ENCODE peak calls at places on chromosomes 5 and 9, in nine cellular contexts. One of them, this sample, is unnamed.

GRCh38 chr5:150412319-150413175 is at the start of gene CD74:
- DNase-seq in fibroblast of pulmonary artery: peak; percentile 23
- DNase-seq in iPS-NIHi11: peak; percentile 82
- DNase-seq in stimulated activated CD4-positive, alpha-beta T cell treated with anti-CD3 and anti-CD28 coated beads, Interleukin-1b, Interleukin-23, amount 100 ng/mL, for 48 hours: peak; percentile 91
- DNase-seq in MG63: no peak
- DNase-seq in non-pigmented ciliary epithelial cell: no peak
- DNase-seq in T-cell: peak; percentile 95
- DNase-seq in H54: no peak
- DNase-seq in right cardiac atrium: peak; percentile 94
- DNase-seq in this sample: peak; percentile 89

GRCh38 chr5:149957855-149958254 is 2.7 kb upstream of the SLC26A2 start:
- DNase-seq in MG63: no peak
- DNase-seq in fibroblast of pulmonary artery: no peak
- DNase-seq in iPS-NIHi11: no peak
- DNase-seq in T-cell: no peak
- DNase-seq in right cardiac atrium: no peak
- DNase-seq in stimulated activated CD4-positive, alpha-beta T cell treated with anti-CD3 and anti-CD28 coated beads, Interleukin-1b, Interleukin-23, amount 100 ng/mL, for 48 hours: no peak
- DNase-seq in H54: no peak
- DNase-seq in non-pigmented ciliary epithelial cell: no peak
- DNase-seq in this sample: no peak

GRCh38 chr9:129362287-129363098 is 184.4 kb upstream of the IER5L start:
- DNase-seq in non-pigmented ciliary epithelial cell: no peak
- DNase-seq in iPS-NIHi11: no peak
- DNase-seq in right cardiac atrium: no peak
- DNase-seq in stimulated activated CD4-positive, alpha-beta T cell treated with anti-CD3 and anti-CD28 coated beads, Interleukin-1b, Interleukin-23, amount 100 ng/mL, for 48 hours: no peak
- DNase-seq in H54: no peak
- DNase-seq in fibroblast of pulmonary artery: no peak
- DNase-seq in MG63: no peak
- DNase-seq in T-cell: no peak
- DNase-seq in this sample: no peak

GRCh38 chr5:15027764-15028163 is 156.2 kb upstream of the ANKH start:
- DNase-seq in non-pigmented ciliary epithelial cell: no peak
- DNase-seq in MG63: no peak
- DNase-seq in stimulated activated CD4-positive, alpha-beta T cell treated with anti-CD3 and anti-CD28 coated beads, Interleukin-1b, Interleukin-23, amount 100 ng/mL, for 48 hours: no peak
- DNase-seq in H54: no peak
- DNase-seq in T-cell: no peak
- DNase-seq in right cardiac atrium: no peak
- DNase-seq in iPS-NIHi11: no peak
- DNase-seq in fibroblast of pulmonary artery: no peak
- DNase-seq in this sample: no peak

GRCh38 chr9:14314424-14314928 is 535 bp upstream of the NFIB start:
- DNase-seq in non-pigmented ciliary epithelial cell: peak; percentile 54
- DNase-seq in T-cell: no peak
- DNase-seq in H54: peak; percentile 90
- DNase-seq in fibroblast of pulmonary artery: peak; percentile 96
- DNase-seq in stimulated activated CD4-positive, alpha-beta T cell treated with anti-CD3 and anti-CD28 coated beads, Interleukin-1b, Interleukin-23, amount 100 ng/mL, for 48 hours: no peak
- DNase-seq in right cardiac atrium: peak; percentile 89
- DNase-seq in iPS-NIHi11: peak; percentile 72
- DNase-seq in MG63: peak; percentile 100
- DNase-seq in this sample: no peak

GRCh38 chr9:81314525-81314924 is 374.8 kb downstream of the TLE1 start:
- DNase-seq in iPS-NIHi11: no peak
- DNase-seq in H54: no peak
- DNase-seq in T-cell: no peak
- DNase-seq in fibroblast of pulmonary artery: no peak
- DNase-seq in stimulated activated CD4-positive, alpha-beta T cell treated with anti-CD3 and anti-CD28 coated beads, Interleukin-1b, Interleukin-23, amount 100 ng/mL, for 48 hours: no peak
- DNase-seq in right cardiac atrium: no peak
- DNase-seq in non-pigmented ciliary epithelial cell: no peak
- DNase-seq in MG63: no peak
- DNase-seq in this sample: no peak

GRCh38 chr9:16074962-16075361 is 522.1 kb downstream of the CCDC171 start:
- DNase-seq in H54: no peak
- DNase-seq in MG63: no peak
- DNase-seq in fibroblast of pulmonary artery: peak; percentile 85
- DNase-seq in stimulated activated CD4-positive, alpha-beta T cell treated with anti-CD3 and anti-CD28 coated beads, Interleukin-1b, Interleukin-23, amount 100 ng/mL, for 48 hours: no peak
- DNase-seq in iPS-NIHi11: no peak
- DNase-seq in right cardiac atrium: no peak
- DNase-seq in T-cell: no peak
- DNase-seq in non-pigmented ciliary epithelial cell: no peak
- DNase-seq in this sample: no peak

GRCh38 chr9:135748676-135749075 is 46.7 kb downstream of the KCNT1 start:
- DNase-seq in iPS-NIHi11: no peak
- DNase-seq in H54: no peak
- DNase-seq in fibroblast of pulmonary artery: no peak
- DNase-seq in stimulated activated CD4-positive, alpha-beta T cell treated with anti-CD3 and anti-CD28 coated beads, Interleukin-1b, Interleukin-23, amount 100 ng/mL, for 48 hours: no peak
- DNase-seq in non-pigmented ciliary epithelial cell: no peak
- DNase-seq in MG63: no peak
- DNase-seq in right cardiac atrium: no peak
- DNase-seq in T-cell: no peak
- DNase-seq in this sample: no peak

GRCh38 chr9:126491256-126491879 is 122.4 kb upstream of the LMX1B start:
- DNase-seq in H54: peak; percentile 72
- DNase-seq in fibroblast of pulmonary artery: peak; percentile 77
- DNase-seq in T-cell: no peak
- DNase-seq in iPS-NIHi11: peak; percentile 61
- DNase-seq in MG63: no peak
- DNase-seq in stimulated activated CD4-positive, alpha-beta T cell treated with anti-CD3 and anti-CD28 coated beads, Interleukin-1b, Interleukin-23, amount 100 ng/mL, for 48 hours: peak; percentile 35
- DNase-seq in right cardiac atrium: peak; percentile 30
- DNase-seq in non-pigmented ciliary epithelial cell: no peak
- DNase-seq in this sample: peak; percentile 69

GRCh38 chr9:81389569-81389993 is 299.8 kb downstream of the TLE1 start:
- DNase-seq in T-cell: no peak
- DNase-seq in stimulated activated CD4-positive, alpha-beta T cell treated with anti-CD3 and anti-CD28 coated beads, Interleukin-1b, Interleukin-23, amount 100 ng/mL, for 48 hours: no peak
- DNase-seq in MG63: peak; percentile 87
- DNase-seq in fibroblast of pulmonary artery: peak; percentile 98
- DNase-seq in H54: peak; percentile 73
- DNase-seq in right cardiac atrium: peak; percentile 56
- DNase-seq in iPS-NIHi11: no peak
- DNase-seq in non-pigmented ciliary epithelial cell: peak; percentile 98
- DNase-seq in this sample: no peak

GRCh38 chr5:116573617-116574431 is 799 bp downstream of the SEMA6A start:
- DNase-seq in non-pigmented ciliary epithelial cell: no peak
- DNase-seq in H54: no peak
- DNase-seq in stimulated activated CD4-positive, alpha-beta T cell treated with anti-CD3 and anti-CD28 coated beads, Interleukin-1b, Interleukin-23, amount 100 ng/mL, for 48 hours: no peak
- DNase-seq in right cardiac atrium: peak; percentile 69
- DNase-seq in MG63: peak; percentile 16
- DNase-seq in iPS-NIHi11: peak; percentile 21
- DNase-seq in fibroblast of pulmonary artery: peak; percentile 22
- DNase-seq in T-cell: no peak
- DNase-seq in this sample: peak; percentile 27

GRCh38 chr5:73912755-73913365 is 286.9 kb downstream of the ARHGEF28 start:
- DNase-seq in H54: no peak
- DNase-seq in T-cell: no peak
- DNase-seq in fibroblast of pulmonary artery: no peak
- DNase-seq in iPS-NIHi11: no peak
- DNase-seq in stimulated activated CD4-positive, alpha-beta T cell treated with anti-CD3 and anti-CD28 coated beads, Interleukin-1b, Interleukin-23, amount 100 ng/mL, for 48 hours: no peak
- DNase-seq in non-pigmented ciliary epithelial cell: no peak
- DNase-seq in right cardiac atrium: no peak
- DNase-seq in MG63: no peak
- DNase-seq in this sample: no peak